ENCODE peak calls at places on chromosome X, in six cellular contexts. E is transverse colon, N is suprapubic skin, O is A549, K is sigmoid colon, Z is stomach. R is an unnamed sample.

GRCh38 chrX:40095588-40096394 is 2.0 kb downstream of the BCOR start:
- DNase-seq in K (no peak), E (no peak), O (no peak), N (no peak), Z (no peak), R (no peak)

GRCh38 chrX:281166-281999 is at the start of gene PLCXD1:
- DNase-seq in Z (peak; percentile 32), E (no peak), N (peak; percentile 36), K (peak; percentile 52), O (peak; percentile 96), R (no peak)

GRCh38 chrX:104189862-104190261 is 23.6 kb downstream of the FAM199X start:
- DNase-seq in K (no peak), O (no peak), N (no peak), E (no peak), Z (no peak), R (no peak)

GRCh38 chrX:49308604-49309269 is 5.3 kb downstream of the GAGE10 start:
- DNase-seq in E (no peak), K (no peak), O (no peak), N (no peak), Z (no peak), R (no peak)

GRCh38 chrX:119228506-119229290 is 7.4 kb upstream of the PGRMC1 start:
- DNase-seq in K (no peak), O (peak; percentile 56), Z (no peak), N (no peak), E (no peak), R (no peak)

GRCh38 chrX:16114640-16115039 is 8.7 kb upstream of the GRPR start:
- DNase-seq in Z (no peak), O (no peak), E (no peak), N (no peak), K (no peak), R (no peak)

GRCh38 chrX:139869796-139870195 is 63.1 kb downstream of the ATP11C start:
- DNase-seq in Z (no peak), E (no peak), K (no peak), O (no peak), N (no peak), R (no peak)

GRCh38 chrX:22237479-22237878 is 35.2 kb upstream of the CBLL2 start:
- DNase-seq in Z (no peak), K (no peak), N (no peak), O (no peak), E (no peak), R (no peak)

GRCh38 chrX:130120746-130121504 is 10.6 kb upstream of the ELF4 start:
- DNase-seq in N (peak; percentile 80), O (peak; percentile 73), Z (peak; percentile 72), K (peak; percentile 89), E (peak; percentile 74), R (peak; percentile 78)

GRCh38 chrX:45847966-45848365 is 647.3 kb upstream of the DIPK2B start:
- DNase-seq in Z (no peak), O (no peak), K (no peak), N (no peak), E (no peak), R (no peak)

GRCh38 chrX:109658391-109658790 is 33.4 kb upstream of the KCNE5 start:
- DNase-seq in E (no peak), Z (no peak), N (no peak), O (no peak), K (no peak), R (no peak)

GRCh38 chrX:10119399-10119990 is 37.3 kb upstream of the CLCN4 start:
- DNase-seq in N (peak; percentile 82), K (peak; percentile 87), Z (peak; percentile 82), O (peak; percentile 92), E (peak; percentile 80), R (peak; percentile 84)

GRCh38 chrX:32451954-32452518 is 759.3 kb downstream of the DMD start:
- DNase-seq in N (no peak), Z (no peak), O (no peak), E (no peak), K (no peak), R (no peak)

GRCh38 chrX:32443841-32444240 is 767.5 kb downstream of the DMD start:
- DNase-seq in K (no peak), Z (no peak), E (no peak), N (no peak), O (no peak), R (no peak)

GRCh38 chrX:32447640-32448039 is 763.7 kb downstream of the DMD start:
- DNase-seq in N (no peak), Z (no peak), E (no peak), O (no peak), K (no peak), R (no peak)

GRCh38 chrX:32448945-32449344 is 762.4 kb downstream of the DMD start:
- DNase-seq in N (no peak), K (no peak), O (no peak), Z (no peak), E (no peak), R (no peak)

DNA sequence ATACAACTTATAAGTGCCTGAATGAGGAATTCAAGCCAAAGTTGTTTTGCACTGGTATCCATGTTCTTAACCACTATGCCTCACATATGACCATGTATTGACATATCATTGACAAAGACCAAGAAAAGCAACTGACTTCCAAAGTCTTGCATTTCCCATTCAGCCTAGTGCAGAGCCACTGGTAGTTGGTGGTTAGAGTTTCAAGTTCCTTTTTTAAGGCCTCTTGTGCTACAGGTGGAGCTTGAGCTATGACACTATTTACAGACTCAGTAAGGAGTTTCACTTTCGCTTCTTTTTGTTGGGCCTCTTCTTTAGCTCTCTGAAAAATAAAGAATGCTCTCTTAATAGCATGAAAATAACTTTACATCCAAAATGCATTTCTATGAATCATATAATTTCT is 763.0 kb downstream of the DMD start:
- DNase-seq in E (no peak), O (no peak), Z (no peak), K (no peak), N (no peak), R (no peak)
- H3K4me1 ChIP-seq in E (no peaks in the 10 kb centered on the region), O (no peaks in the 10 kb centered on the region), Z (no peaks in the 10 kb centered on the region), K (no peaks in the 10 kb centered on the region), N (no peaks in the 10 kb centered on the region), R (no peaks in the 10 kb centered on the region)

GRCh38 chrX:13487731-13488505 is 81.5 kb upstream of the EGFL6 start:
- DNase-seq in O (peak; percentile 82), Z (peak; percentile 49), N (no peak), E (peak; percentile 46), K (peak; percentile 64), R (peak; percentile 31)

GRCh38 chrX:13488706-13489105 is 80.7 kb upstream of the EGFL6 start:
- DNase-seq in E (no peak), N (no peak), Z (no peak), O (no peak), K (no peak), R (no peak)

GRCh38 chrX:13482764-13483552 is 86.4 kb upstream of the EGFL6 start:
- DNase-seq in K (no peak), E (peak; percentile 68), N (no peak), O (no peak), Z (no peak), R (no peak)

GRCh38 chrX:13483773-13484172 is 85.6 kb upstream of the EGFL6 start:
- DNase-seq in O (no peak), K (no peak), N (no peak), E (no peak), Z (no peak), R (no peak)

GRCh38 chrX:13485167-13485566 is 84.2 kb upstream of the EGFL6 start:
- DNase-seq in Z (no peak), E (peak; percentile 22), K (no peak), O (no peak), N (no peak), R (no peak)
- TF ChIP-seq EP300 in Z (no peak), E (no peak), K (no peak), O (no peak), N (no peak), R (no peak)

GRCh38 chrX:153495362-153495751 is 577 bp downstream of the BGN start:
- DNase-seq in O (no peak), K (no peak), N (no peak), Z (no peak), E (no peak), R (peak; percentile 53)
- H3K4me1 ChIP-seq in O (no peaks in the 10 kb centered on the region), K (no peaks in the 10 kb centered on the region), N (peaks cover 44% of the 10 kb centered on the region), Z (no peaks in the 10 kb centered on the region), E (no peaks in the 10 kb centered on the region), R (no peaks in the 10 kb centered on the region)

DNA sequence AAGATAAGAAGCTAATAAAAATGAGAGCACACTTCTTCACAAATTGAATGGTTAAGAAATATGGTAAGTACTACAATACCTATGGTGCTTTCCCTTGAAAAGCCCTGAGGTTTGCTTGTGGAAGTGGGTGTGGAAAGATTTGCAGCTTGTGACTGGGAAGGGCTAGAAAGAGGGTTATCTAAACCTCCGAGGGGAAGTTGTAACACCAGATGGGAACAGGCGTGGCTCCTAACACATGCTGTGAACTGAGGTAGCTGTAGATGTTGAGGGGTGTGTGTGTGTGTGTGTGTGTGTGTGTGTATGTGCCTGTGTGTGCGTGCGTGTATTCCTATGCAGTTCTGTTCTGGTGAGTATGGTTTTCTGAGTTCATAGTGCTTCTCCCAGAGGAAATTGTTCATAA is 21.5 kb downstream of the FRMPD4 start:
- DNase-seq in Z (no peak), O (no peak), N (no peak), K (no peak), E (no peak), R (no peak)
- TF ChIP-seq EP300 in Z (no peak), O (no peak), N (no peak), K (no peak), E (no peak), R (no peak)

DNA sequence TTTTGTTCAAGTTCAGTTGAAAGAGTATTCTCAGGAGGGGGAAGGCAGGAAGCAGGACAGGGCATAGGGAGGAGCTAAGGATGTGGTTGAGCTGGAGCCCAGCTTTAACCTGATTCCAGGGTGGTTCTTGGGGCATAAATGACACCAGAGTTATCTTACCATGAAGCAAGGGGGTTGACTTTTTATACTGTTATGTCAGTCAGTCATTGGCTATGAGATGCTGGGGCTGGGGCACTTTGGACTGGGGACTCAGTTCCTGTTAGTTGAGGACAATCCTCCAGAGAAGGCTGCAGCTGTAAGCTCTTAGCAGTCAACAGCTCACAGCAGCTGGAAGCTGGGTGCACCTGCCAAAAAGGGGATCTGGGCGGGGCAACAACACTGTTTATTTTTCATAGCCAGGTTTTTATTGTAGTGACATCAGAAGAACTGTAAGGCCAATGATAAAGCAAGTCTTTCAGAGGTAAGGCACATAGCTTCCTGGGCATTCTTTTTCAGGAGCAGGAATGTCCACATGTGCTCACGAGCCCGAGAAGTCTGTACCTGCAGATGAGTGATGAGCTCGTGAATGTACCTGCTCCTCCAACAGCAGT is 78.5 kb downstream of the MID1IP1 start:
- DNase-seq in N (no peak), Z (peak; percentile 32), E (peak; percentile 46), K (peak; percentile 66), O (no peak), R (no peak)
- H3K4me1 ChIP-seq in N (peaks cover 3% of the 10 kb centered on the region), Z (no peaks in the 10 kb centered on the region), E (peaks cover 6% of the 10 kb centered on the region), K (no peaks in the 10 kb centered on the region), O (peaks cover 4% of the 10 kb centered on the region), R (no peaks in the 10 kb centered on the region)

GRCh38 chrX:24513416-24513815 is 48.3 kb downstream of the PDK3 start:
- DNase-seq in K (no peak), N (no peak), E (no peak), O (no peak), Z (no peak), R (no peak)
- TF ChIP-seq EP300 in K (no peak), N (no peak), E (no peak), O (no peak), Z (no peak), R (no peak)

R was measured in upper lobe of left lung.